ENCODE peak calls at places on chromosome 21, in nine cellular contexts. B, U, T, R, K, O, X, Z and E are unnamed samples.
A peak's percentile ranks its signal among the peaks of the same experiment; 100 is the strongest.

GRCh38 chr21:39315603-39316002 is 2.2 kb upstream of the BRWD1 start:
- DNase-seq in B (no peak), U (no peak), T (no peak), R (no peak), K (no peak), O (no peak), X (no peak), Z (no peak), E (no peak)

GRCh38 chr21:35614412-35614901 is 445.9 kb downstream of the SETD4 start:
- DNase-seq in B (peak; percentile 76), U (no peak), T (peak; percentile 81), R (no peak), K (no peak), O (no peak), X (no peak), Z (no peak), E (no peak)

GRCh38 chr21:37547615-37547975 is 181.0 kb downstream of the DYRK1A start:
- DNase-seq in B (no peak), U (no peak), T (no peak), R (peak; percentile 50), K (no peak), O (no peak), X (no peak), Z (no peak), E (no peak)

GRCh38 chr21:25487046-25487594 is 120.2 kb downstream of the MRPL39 start:
- DNase-seq in B (no peak), U (no peak), T (no peak), R (peak; percentile 16), K (no peak), O (peak; percentile 84), X (no peak), Z (no peak), E (peak; percentile 30)

GRCh38 chr21:23601549-23601948 is 2005.7 kb downstream of the MRPL39 start:
- DNase-seq in B (no peak), U (no peak), T (peak; percentile 7), R (no peak), K (no peak), O (no peak), X (no peak), Z (no peak), E (no peak)

GRCh38 chr21:40853956-40854688 is 7.2 kb upstream of the DSCAM start:
- DNase-seq in B (no peak), U (no peak), T (no peak), R (peak; percentile 3), K (no peak), O (no peak), X (no peak), Z (no peak), E (no peak)

GRCh38 chr21:33682992-33683627 is 40.8 kb downstream of the ITSN1 start:
- DNase-seq in B (peak; percentile 94), U (no peak), T (peak; percentile 92), R (no peak), K (no peak), O (no peak), X (no peak), Z (no peak), E (no peak)

GRCh38 chr21:44327603-44327974 is 11.6 kb downstream of the CFAP410 start:
- DNase-seq in B (no peak), U (no peak), T (no peak), R (no peak), K (no peak), O (no peak), X (no peak), Z (no peak), E (peak; percentile 52)

GRCh38 chr21:31444061-31444460 is 100.0 kb upstream of the TIAM1 start:
- DNase-seq in B (peak; percentile 9), U (no peak), T (no peak), R (no peak), K (no peak), O (no peak), X (peak; percentile 25), Z (no peak), E (no peak)

GRCh38 chr21:41678944-41679343 is 87.9 kb downstream of the RIPK4 start:
- DNase-seq in B (peak; percentile 98), U (peak; percentile 85), T (peak; percentile 90), R (no peak), K (no peak), O (no peak), X (peak; percentile 85), Z (peak; percentile 74), E (no peak)

GRCh38 chr21:40730051-40730760 is 116.8 kb downstream of the DSCAM start:
- DNase-seq in B (no peak), U (no peak), T (no peak), R (no peak), K (no peak), O (no peak), X (no peak), Z (no peak), E (no peak)

GRCh38 chr21:42468511-42469131 is 27.4 kb downstream of the RSPH1 start:
- DNase-seq in B (no peak), U (no peak), T (no peak), R (no peak), K (no peak), O (no peak), X (no peak), Z (no peak), E (no peak)

GRCh38 chr21:36255650-36256047 is 64.3 kb upstream of the MORC3 start:
- DNase-seq in B (no peak), U (no peak), T (no peak), R (no peak), K (peak; percentile 70), O (no peak), X (no peak), Z (no peak), E (no peak)

GRCh38 chr21:35924714-35925301 is 135.5 kb downstream of the SETD4 start:
- DNase-seq in B (peak; percentile 78), U (no peak), T (peak; percentile 99), R (no peak), K (no peak), O (no peak), X (peak; percentile 10), Z (no peak), E (peak; percentile 28)